ENCODE peak calls at places on chromosomes 4 and X, in five cellular contexts. Y is HL-60, W is pancreas, M is epithelial cell of esophagus, Z is GM23338. I is an unnamed sample.

GRCh38 chr4:120005091-120005490 is 61.6 kb downstream of the MAD2L1 start:
- DNase-seq in M (no peak), W (no peak), Y (no peak), Z (no peak), I (no peak)

GRCh38 chr4:40325406-40326019 is 9.6 kb upstream of the CHRNA9 start:
- DNase-seq in W (no peak), M (peak; percentile 77), Y (peak; percentile 65), Z (peak; percentile 87), I (no peak)

GRCh38 chrX:103687696-103688191 is 1.2 kb upstream of the MORF4L2 start:
- DNase-seq in Z (peak; percentile 88), Y (peak; percentile 38), M (peak; percentile 76), W (no peak), I (peak; percentile 77)

GRCh38 chr4:116180056-116180690 is 905.2 kb downstream of the TRAM1L1 start:
- DNase-seq in Z (peak; percentile 29), W (no peak), Y (no peak), M (peak; percentile 28), I (no peak)

GRCh38 chr4:152309418-152309817 is 226.5 kb downstream of the FBXW7 start:
- DNase-seq in Z (no peak), Y (no peak), M (no peak), W (no peak), I (no peak)

GRCh38 chr4:110615366-110616161 is 7.3 kb downstream of the PITX2 start:
- DNase-seq in W (no peak), M (no peak), Y (no peak), Z (peak; percentile 82), I (no peak)

GRCh38 chr4:256492-256891 is 48.8 kb downstream of the ZNF732 start:
- DNase-seq in M (no peak), W (peak; percentile 33), Y (no peak), Z (peak; percentile 22), I (no peak)

GRCh38 chr4:187077749-187078148 is 354.1 kb upstream of the FAT1 start:
- DNase-seq in Z (peak; percentile 34), Y (no peak), W (no peak), M (no peak), I (no peak)

GRCh38 chrX:115499112-115499805 is 61.7 kb upstream of the PLS3 start:
- DNase-seq in W (no peak), Z (no peak), Y (no peak), M (no peak), I (no peak)

GRCh38 chr4:76301068-76301774 is 5.3 kb upstream of the STBD1 start:
- DNase-seq in Y (peak; percentile 35), M (peak; percentile 89), Z (no peak), W (no peak), I (peak; percentile 65)

GRCh38 chr4:18082254-18082653 is 60.7 kb upstream of the LCORL start:
- DNase-seq in Y (no peak), W (no peak), Z (no peak), M (peak; percentile 77), I (no peak)

GRCh38 chrX:40094041-40094899 is 3.5 kb downstream of the BCOR start:
- DNase-seq in M (peak; percentile 60), Z (no peak), Y (no peak), W (peak; percentile 78), I (no peak)

GRCh38 chr4:71050809-71051208 is 57.4 kb downstream of the DCK start:
- DNase-seq in W (no peak), Z (no peak), M (no peak), Y (no peak), I (no peak)

GRCh38 chrX:78886550-78886949 is 58.6 kb upstream of the P2RY10 start:
- DNase-seq in Z (peak; percentile 8), W (no peak), M (peak; percentile 1), Y (peak; percentile 3), I (peak; percentile 0)

DNA sequence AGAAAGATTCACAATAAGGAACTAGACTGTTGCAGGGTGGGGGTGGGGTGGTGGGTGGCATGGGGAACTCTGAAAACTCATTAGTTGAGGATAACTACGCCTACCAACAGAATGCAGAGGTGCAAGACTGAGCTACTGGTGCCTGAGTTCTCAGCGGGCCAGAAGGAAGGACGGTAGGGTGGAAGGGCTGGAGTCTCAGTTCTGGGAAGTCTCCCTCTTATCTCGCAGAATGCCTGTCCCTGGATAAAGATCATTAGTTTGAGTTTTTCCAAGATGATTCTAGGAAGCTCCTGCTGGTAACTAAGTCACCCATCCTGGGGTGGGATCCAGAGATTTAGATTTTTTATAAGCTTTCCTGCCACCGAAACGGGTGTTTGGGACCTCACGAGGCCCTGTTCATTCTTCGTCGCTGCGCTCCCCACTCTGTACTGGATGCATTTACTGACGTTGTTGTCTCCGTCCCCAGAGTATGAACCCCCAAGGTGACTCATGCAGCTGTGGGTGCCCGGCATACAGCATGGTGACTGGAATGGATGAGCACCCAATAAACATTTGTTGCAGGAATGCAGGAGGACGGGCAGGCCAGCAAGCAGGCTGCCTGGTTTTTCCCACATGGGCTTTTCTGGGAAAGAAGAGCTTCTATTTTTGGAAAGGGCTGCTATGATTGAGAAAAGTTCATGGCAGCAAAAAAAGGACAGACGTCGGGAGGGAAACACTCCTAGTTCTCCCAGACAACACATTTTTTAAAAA is 1.1 kb upstream of the SOD3 start:
- DNase-seq in Y (no peak), W (no peak), Z (no peak), M (no peak), I (no peak)
- H3K4me3 ChIP-seq in Y (no peak overlapping the region), W (peak overlapping the region; percentile 37), Z (no peak overlapping the region), M (no peak overlapping the region), I (no peak overlapping the region)

GRCh38 chr4:146333187-146333894 is 119.0 kb downstream of the REELD1 start:
- DNase-seq in Y (no peak), W (no peak), M (peak; percentile 64), Z (no peak), I (no peak)
- H3K4me3 ChIP-seq in Y (no peak overlapping the region), W (no peak overlapping the region), M (no peak overlapping the region), Z (no peak overlapping the region), I (no peak overlapping the region)

DNA sequence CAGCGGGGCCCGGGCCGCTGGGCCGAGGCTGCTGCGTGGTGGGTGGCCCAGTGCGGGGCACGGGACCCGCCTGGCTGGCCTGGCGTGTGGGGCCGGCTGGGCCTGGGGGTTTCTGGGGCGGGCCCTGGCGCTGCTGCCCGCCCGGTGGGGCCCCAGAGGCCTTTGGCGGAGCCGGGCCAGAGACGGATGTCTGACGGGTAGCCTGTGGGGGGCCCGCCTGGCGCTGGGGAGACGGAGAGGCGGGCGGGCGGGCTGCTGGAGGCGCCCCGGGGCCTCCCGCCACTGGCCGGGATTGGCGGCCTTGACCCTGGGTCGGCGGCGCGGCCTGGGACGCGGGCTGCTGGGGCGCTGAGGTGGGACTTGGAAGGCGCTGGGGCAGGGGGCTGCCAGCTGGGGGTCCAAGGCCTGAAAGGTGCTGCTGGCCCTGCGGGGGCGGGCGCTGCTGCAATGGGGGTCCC is 8.1 kb upstream of the TIMP1 start:
- DNase-seq in Z (peak; percentile 48), Y (no peak), M (no peak), W (peak; percentile 64), I (no peak)
- H3K4me3 ChIP-seq in Z (peak overlapping the region; percentile 56), Y (no peak overlapping the region), M (no peak overlapping the region), W (no peak overlapping the region), I (no peak overlapping the region)

GRCh38 chrX:19373034-19373891 is 29.5 kb downstream of the PDHA1 start:
- DNase-seq in Z (peak; percentile 56), M (no peak), Y (peak; percentile 57), W (no peak), I (no peak)
- H3K4me3 ChIP-seq in Z (peak overlapping the region; percentile 73), M (no peak overlapping the region), Y (peak overlapping the region; percentile 16), W (no peak overlapping the region), I (no peak overlapping the region)

DNA sequence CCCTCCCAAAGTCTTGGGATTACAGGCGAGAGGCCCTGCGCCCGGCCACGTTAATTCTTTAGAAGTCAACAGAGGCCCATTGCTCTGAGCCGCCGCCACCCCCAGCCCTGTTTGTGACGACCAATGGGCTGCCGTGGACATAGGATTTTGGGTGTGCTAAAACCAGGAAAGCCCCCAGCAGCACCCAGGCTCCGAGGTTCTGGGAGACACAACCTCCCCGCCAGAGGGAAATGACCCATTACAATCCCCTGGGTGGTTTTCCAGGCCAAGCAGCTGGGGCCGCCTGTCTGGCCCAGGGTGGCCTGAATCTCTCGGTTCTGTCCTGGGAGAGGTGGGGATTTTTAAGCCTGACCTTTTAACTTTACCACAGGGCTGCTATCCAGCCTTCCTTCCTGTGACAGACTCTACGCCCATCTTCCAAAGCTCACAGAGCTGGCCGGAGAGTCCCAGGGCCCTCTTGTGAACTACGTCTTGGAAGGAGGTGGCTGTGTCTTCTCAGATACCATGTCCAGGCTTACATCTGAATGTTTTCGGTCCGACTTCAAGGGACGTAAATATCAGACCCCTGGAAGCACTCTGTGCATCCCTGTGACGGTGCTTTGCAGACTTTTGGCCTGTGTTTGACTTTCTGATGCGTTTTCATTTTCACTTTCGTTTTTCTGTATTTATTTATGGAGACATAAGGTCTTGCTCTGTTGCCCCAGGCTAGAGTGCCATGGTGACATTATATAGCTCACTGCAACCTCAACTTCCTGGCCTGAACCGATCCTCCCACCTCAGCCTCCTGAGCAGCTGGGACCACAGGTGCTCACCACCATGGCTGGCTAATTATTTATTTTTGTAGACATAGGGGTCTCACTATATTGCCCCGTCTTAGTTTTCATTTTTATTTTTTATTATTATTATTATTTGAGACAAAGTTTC is 36.0 kb downstream of the P2RY8 start:
- DNase-seq in Y (no peak), M (no peak), Z (no peak), W (no peak), I (no peak)
- H3K4me3 ChIP-seq in Y (no peak overlapping the region), M (no peak overlapping the region), Z (no peak overlapping the region), W (no peak overlapping the region), I (no peak overlapping the region)

GRCh38 chrX:118498755-118499154 is 3.1 kb downstream of the DOCK11 start:
- DNase-seq in Y (no peak), Z (no peak), M (no peak), W (no peak), I (no peak)
- H3K4me3 ChIP-seq in Y (no peak overlapping the region), Z (peak overlapping the region; percentile 49), M (no peak overlapping the region), W (no peak overlapping the region), I (no peak overlapping the region)

GRCh38 chr4:141640692-141641091 is 4.3 kb downstream of the IL15 start:
- DNase-seq in Z (no peak), W (no peak), M (no peak), Y (no peak), I (no peak)
- H3K4me3 ChIP-seq in Z (no peak overlapping the region), W (no peak overlapping the region), M (no peak overlapping the region), Y (no peak overlapping the region), I (no peak overlapping the region)

GRCh38 chrX:134688839-134689238 is 30.6 kb upstream of the PLAC1 start:
- DNase-seq in Y (no peak), M (peak; percentile 69), Z (no peak), W (no peak), I (no peak)
- H3K4me3 ChIP-seq in Y (no peak overlapping the region), M (no peak overlapping the region), Z (no peak overlapping the region), W (no peak overlapping the region), I (no peak overlapping the region)

I was measured in Panc1.